ENCODE peak calls at places on chromosomes 11 and 22, in six cellular contexts. B is sciatic nerve; Z is naive B cell; S is activated T-cell treated with anti-CD3 and anti-CD28 coated beads, Interleukin-2, amount 50 U/mL, for 72 hours; N is T-cell; O is choroid plexus epithelial cell. C is an unnamed sample.

GRCh38 chr11:64744544-64745218 is 739 bp upstream of the RASGRP2 start:
- DNase-seq in O (no peak), B (no peak), S (peak), Z (peak), N (no peak), C (no peak)

GRCh38 chr22:46824348-46824909 is 62.0 kb downstream of the TBC1D22A start:
- DNase-seq in S (no peak), Z (no peak), N (no peak), O (no peak), B (no peak), C (no peak)

GRCh38 chr11:77183421-77183984 is 55.5 kb downstream of the MYO7A start:
- DNase-seq in Z (no peak), N (no peak), B (no peak), S (no peak), O (no peak), C (peak)

GRCh38 chr11:92765965-92766371 is 203.5 kb upstream of the MTNR1B start:
- DNase-seq in B (no peak), Z (no peak), N (no peak), O (peak), S (no peak), C (peak)

GRCh38 chr11:110128161-110128560 is 35.0 kb downstream of the ZC3H12C start:
- DNase-seq in B (no peak), Z (no peak), S (no peak), O (peak), N (no peak), C (peak)

GRCh38 chr11:66966351-66966750 is 8.2 kb upstream of the PC start:
- DNase-seq in S (no peak), Z (no peak), O (no peak), N (no peak), B (no peak), C (no peak)

GRCh38 chr11:77672276-77672675 is 34.7 kb upstream of the CLNS1A start:
- DNase-seq in Z (no peak), O (peak), S (no peak), N (no peak), B (no peak), C (peak)

GRCh38 chr22:42695294-42695693 is 25.4 kb downstream of the A4GALT start:
- DNase-seq in N (no peak), B (no peak), O (no peak), S (no peak), Z (no peak), C (no peak)

GRCh38 chr11:106327134-106327533 is 249.7 kb downstream of the AASDHPPT start:
- DNase-seq in S (no peak), Z (no peak), N (no peak), O (no peak), B (no peak), C (no peak)

GRCh38 chr11:134331565-134332188 is at the start of gene GLB1L2:
- DNase-seq in O (peak), B (peak), S (peak), N (peak), Z (peak), C (peak)

GRCh38 chr11:123505546-123506299 is 75.7 kb downstream of the GRAMD1B start:
- DNase-seq in Z (no peak), N (no peak), O (no peak), B (no peak), S (no peak), C (peak)

GRCh38 chr11:59802639-59803176 is 7.9 kb downstream of the MRPL16 start:
- DNase-seq in O (peak), N (no peak), S (peak), Z (peak), B (no peak), C (peak)

GRCh38 chr11:120316880-120317688 is 8.0 kb upstream of the TLCD5 start:
- DNase-seq in Z (no peak), B (no peak), S (no peak), N (no peak), O (peak), C (no peak)

GRCh38 chr11:82631722-82632630 is 101.7 kb downstream of the FAM181B start:
- DNase-seq in O (no peak), S (no peak), Z (no peak), N (no peak), B (no peak), C (peak)

GRCh38 chr11:17473071-17473744 is 3.4 kb downstream of the ABCC8 start:
- DNase-seq in Z (no peak), O (peak), N (no peak), S (no peak), B (no peak), C (peak)

GRCh38 chr11:31987118-31988005 is 103.5 kb upstream of the RCN1 start:
- DNase-seq in Z (no peak), B (no peak), O (no peak), N (no peak), S (no peak), C (peak)

GRCh38 chr11:90593099-90593498 is 370.2 kb upstream of the CHORDC1 start:
- DNase-seq in O (no peak), Z (no peak), S (no peak), N (no peak), B (no peak), C (no peak)

GRCh38 chr11:46247664-46248063 is 29.8 kb upstream of the CREB3L1 start:
- DNase-seq in Z (no peak), O (peak), N (peak), S (peak), B (no peak), C (peak)

GRCh38 chr11:1260023-1260501 is 37.2 kb downstream of the MUC5B start:
- DNase-seq in S (peak), Z (no peak), N (peak), O (peak), B (no peak), C (no peak)

GRCh38 chr11:45102810-45103621 is 43.4 kb upstream of the PRDM11 start:
- DNase-seq in Z (peak), O (peak), N (peak), B (no peak), S (peak), C (peak)

GRCh38 chr22:34055525-34056200 is 135.4 kb upstream of the LARGE1 start:
- DNase-seq in S (peak), Z (no peak), N (no peak), B (no peak), O (no peak), C (no peak)

GRCh38 chr11:88383446-88383845 is 45.9 kb upstream of the CTSC start:
- DNase-seq in S (no peak), B (no peak), N (no peak), O (no peak), Z (no peak), C (no peak)

GRCh38 chr11:36162909-36163434 is 126.3 kb downstream of the COMMD9 start:
- DNase-seq in O (no peak), N (no peak), Z (no peak), S (no peak), B (no peak), C (peak)

GRCh38 chr11:121035823-121036222 is 11.9 kb downstream of the TBCEL start:
- DNase-seq in B (no peak), S (peak), N (no peak), O (peak), Z (no peak), C (peak)

GRCh38 chr22:46815559-46815895 is 53.1 kb downstream of the TBC1D22A start:
- DNase-seq in N (no peak), O (no peak), Z (no peak), S (no peak), B (no peak), C (peak)

GRCh38 chr11:921921-922678 is 3.6 kb upstream of the AP2A2 start:
- DNase-seq in O (no peak), B (no peak), Z (no peak), S (no peak), N (no peak), C (no peak)

GRCh38 chr11:94638902-94639373 is 71.8 kb downstream of the PIWIL4 start:
- DNase-seq in Z (no peak), O (peak), B (no peak), S (no peak), N (no peak), C (no peak)

GRCh38 chr11:130212431-130212961 is 52.9 kb downstream of the ST14 start:
- DNase-seq in O (no peak), S (no peak), B (peak), Z (no peak), N (no peak), C (no peak)

GRCh38 chr11:83815736-83816135 is 529.6 kb upstream of the CCDC90B start:
- DNase-seq in Z (no peak), S (no peak), O (no peak), B (no peak), N (no peak), C (no peak)

GRCh38 chr22:26385164-26385563 is 43.9 kb upstream of the ASPHD2 start:
- DNase-seq in Z (no peak), O (no peak), N (no peak), S (no peak), B (no peak), C (no peak)

GRCh38 chr22:32502346-32502745 is 27.7 kb downstream of the FBXO7 start:
- DNase-seq in B (no peak), S (no peak), Z (no peak), N (no peak), O (no peak), C (peak)

GRCh38 chr11:134238956-134239355 is 14.2 kb downstream of the THYN1 start:
- DNase-seq in N (no peak), B (no peak), S (no peak), Z (no peak), O (no peak), C (no peak)

GRCh38 chr11:14254533-14255530 is 104.2 kb downstream of the RRAS2 start:
- DNase-seq in O (no peak), S (no peak), Z (no peak), B (no peak), N (no peak), C (no peak)

GRCh38 chr11:19441752-19442553 is 201.2 kb upstream of the E2F8 start:
- DNase-seq in N (no peak), Z (no peak), O (peak), B (no peak), S (peak), C (peak)

GRCh38 chr11:46361283-46362145 is 14.3 kb downstream of the DGKZ start:
- DNase-seq in O (peak), Z (peak), S (peak), N (peak), B (no peak), C (peak)

GRCh38 chr11:43576834-43577521 is 103.6 kb upstream of the HSD17B12 start:
- DNase-seq in Z (no peak), N (no peak), B (no peak), O (peak), S (peak), C (peak)

GRCh38 chr11:73055655-73056354 is 86.3 kb downstream of the FCHSD2 start:
- DNase-seq in N (no peak), S (no peak), Z (no peak), B (no peak), O (no peak), C (no peak)

GRCh38 chr11:106398396-106399074 is 321.1 kb downstream of the AASDHPPT start:
- DNase-seq in N (no peak), Z (no peak), S (no peak), O (peak), B (no peak), C (peak)